ENCODE peak calls at places on chromosomes 5 and 9, in seven cellular contexts. W is tibial nerve, X is SK-MEL-5, R is adipocyte, P is Calu3, L is NCI-H2081, V is NCI-H2029. N is an unnamed sample.
A peak's percentile ranks its signal among the peaks of the same experiment; 100 is the strongest.

GRCh38 chr9:78023003-78023741 is 8.4 kb downstream of the GNAQ start:
- DNase-seq in W (no peak), X (no peak), R (peak; percentile 81), P (peak; percentile 16), L (no peak), V (no peak), N (no peak)

GRCh38 chr9:22169732-22170131 is 160.6 kb upstream of the CDKN2B start:
- DNase-seq in W (no peak), X (no peak), R (no peak), P (no peak), L (no peak), V (no peak), N (no peak)

GRCh38 chr5:92460505-92460904 is 1077.4 kb upstream of the ARRDC3 start:
- DNase-seq in W (no peak), X (no peak), R (no peak), P (no peak), L (no peak), V (no peak), N (no peak)

GRCh38 chr5:176619203-176619568 is 9.2 kb upstream of the GPRIN1 start:
- DNase-seq in W (no peak), X (peak; percentile 28), R (peak; percentile 78), P (peak; percentile 86), L (peak; percentile 69), V (no peak), N (no peak)

GRCh38 chr9:31574006-31574750 is 810.3 kb upstream of the ACO1 start:
- DNase-seq in W (no peak), X (no peak), R (peak; percentile 43), P (no peak), L (no peak), V (no peak), N (no peak)

GRCh38 chr9:21121595-21122251 is 19.9 kb downstream of the IFNW1 start:
- DNase-seq in W (no peak), X (peak; percentile 54), R (no peak), P (no peak), L (no peak), V (no peak), N (no peak)

GRCh38 chr5:113170707-113171106 is 194.1 kb downstream of the DCP2 start:
- DNase-seq in W (no peak), X (no peak), R (no peak), P (no peak), L (no peak), V (no peak), N (no peak)

GRCh38 chr9:16816006-16816405 is 54.5 kb downstream of the BNC2 start:
- DNase-seq in W (no peak), X (no peak), R (no peak), P (no peak), L (peak; percentile 79), V (no peak), N (no peak)

GRCh38 chr9:122821278-122821952 is 7.0 kb downstream of the PDCL start:
- DNase-seq in W (peak; percentile 77), X (no peak), R (no peak), P (no peak), L (no peak), V (no peak), N (no peak)

GRCh38 chr5:16178745-16179372 is 732 bp downstream of the MARCHF11 start:
- DNase-seq in W (peak; percentile 26), X (peak; percentile 67), R (peak; percentile 55), P (no peak), L (peak; percentile 85), V (peak; percentile 39), N (peak; percentile 36)

GRCh38 chr5:134271059-134271458 is 45.2 kb upstream of the PPP2CA start:
- DNase-seq in W (no peak), X (no peak), R (no peak), P (no peak), L (no peak), V (no peak), N (no peak)

GRCh38 chr9:96399335-96399633 is 15.8 kb upstream of the SLC35D2 start:
- DNase-seq in W (no peak), X (no peak), R (no peak), P (no peak), L (no peak), V (no peak), N (no peak)

GRCh38 chr5:59746261-59746765 is 147.2 kb downstream of the PDE4D start:
- DNase-seq in W (no peak), X (peak; percentile 48), R (peak; percentile 3), P (no peak), L (no peak), V (no peak), N (no peak)

GRCh38 chr9:15295761-15296405 is 11.1 kb downstream of the TTC39B start:
- DNase-seq in W (no peak), X (peak; percentile 38), R (peak; percentile 73), P (no peak), L (no peak), V (no peak), N (no peak)

N was measured in omental fat pad.